ENCODE peak calls at places on chromosomes 6 and 20, in seven cellular contexts. U, H, O, I, Y, Q and T are unnamed samples.
A peak's percentile ranks its signal among the peaks of the same experiment; 100 is the strongest.

GRCh38 chr6:38676236-38676973 is 26.5 kb downstream of the GLO1 start:
- ATAC-seq in U (no peak), H (no peak), O (no peak), I (no peak), Y (no peak), Q (no peak), T (no peak)

GRCh38 chr6:143098054-143098673 is 37.5 kb downstream of the AIG1 start:
- ATAC-seq in U (peak; percentile 74), H (peak; percentile 53), O (no peak), I (no peak), Y (no peak), Q (no peak), T (no peak)

GRCh38 chr20:44034965-44035635 is 120.4 kb downstream of the TOX2 start:
- ATAC-seq in U (no peak), H (no peak), O (no peak), I (no peak), Y (no peak), Q (no peak), T (no peak)

GRCh38 chr6:53458097-53458866 is 86.6 kb downstream of the GCLC start:
- ATAC-seq in U (no peak), H (no peak), O (no peak), I (no peak), Y (peak; percentile 29), Q (no peak), T (no peak)

GRCh38 chr20:39269031-39269461 is 306.9 kb downstream of the DHX35 start:
- ATAC-seq in U (no peak), H (peak; percentile 74), O (peak; percentile 95), I (peak; percentile 83), Y (peak; percentile 95), Q (peak; percentile 88), T (peak; percentile 74)

GRCh38 chr20:53124075-53124532 is 151.9 kb downstream of the TSHZ2 start:
- ATAC-seq in U (no peak), H (peak; percentile 97), O (no peak), I (peak; percentile 42), Y (no peak), Q (no peak), T (no peak)

GRCh38 chr20:3121271-3121911 is 36.9 kb upstream of the AVP start:
- ATAC-seq in U (peak; percentile 77), H (no peak), O (no peak), I (no peak), Y (no peak), Q (no peak), T (no peak)

GRCh38 chr6:36577298-36577697 is 16.9 kb upstream of the SRSF3 start:
- ATAC-seq in U (no peak), H (no peak), O (peak; percentile 13), I (no peak), Y (no peak), Q (peak; percentile 67), T (peak; percentile 74)

GRCh38 chr6:34057191-34057590 is 88.7 kb downstream of the GRM4 start:
- ATAC-seq in U (no peak), H (no peak), O (no peak), I (no peak), Y (no peak), Q (no peak), T (no peak)

GRCh38 chr6:170049641-170050491 is 241.0 kb downstream of the DLL1 start:
- ATAC-seq in U (no peak), H (peak; percentile 89), O (no peak), I (peak; percentile 88), Y (no peak), Q (no peak), T (no peak)

GRCh38 chr20:43982016-43982415 is 67.4 kb downstream of the TOX2 start:
- ATAC-seq in U (no peak), H (no peak), O (peak; percentile 35), I (no peak), Y (no peak), Q (no peak), T (no peak)

GRCh38 chr6:42710316-42710715 is 12.1 kb downstream of the PRPH2 start:
- ATAC-seq in U (no peak), H (peak; percentile 44), O (no peak), I (peak; percentile 49), Y (peak; percentile 96), Q (no peak), T (no peak)

GRCh38 chr6:41360314-41360685 is 24.9 kb downstream of the NCR2 start:
- ATAC-seq in U (no peak), H (no peak), O (no peak), I (no peak), Y (no peak), Q (no peak), T (no peak)

GRCh38 chr6:16876201-16876600 is 114.9 kb upstream of the ATXN1 start:
- ATAC-seq in U (no peak), H (no peak), O (no peak), I (no peak), Y (no peak), Q (no peak), T (no peak)

GRCh38 chr6:81384921-81385320 is 367.6 kb downstream of the TENT5A start:
- ATAC-seq in U (no peak), H (no peak), O (no peak), I (no peak), Y (no peak), Q (no peak), T (no peak)

GRCh38 chr20:58377017-58377416 is 12.0 kb upstream of the VAPB start:
- ATAC-seq in U (no peak), H (no peak), O (no peak), I (no peak), Y (no peak), Q (no peak), T (no peak)

GRCh38 chr20:652611-653109 is 340 bp downstream of the SRXN1 start:
- ATAC-seq in U (no peak), H (peak; percentile 3), O (no peak), I (peak; percentile 3), Y (peak; percentile 8), Q (peak; percentile 35), T (peak; percentile 21)

GRCh38 chr20:34334654-34335407 is 28.2 kb upstream of the ITCH start:
- ATAC-seq in U (no peak), H (peak; percentile 20), O (peak; percentile 50), I (no peak), Y (no peak), Q (peak; percentile 52), T (no peak)

GRCh38 chr20:35791823-35792222 is 20.0 kb downstream of the PHF20 start:
- ATAC-seq in U (no peak), H (peak; percentile 41), O (no peak), I (no peak), Y (no peak), Q (no peak), T (peak; percentile 97)

GRCh38 chr20:833450-834150 is at the start of gene FAM110A:
- ATAC-seq in U (peak; percentile 94), H (peak; percentile 97), O (peak; percentile 98), I (peak; percentile 98), Y (peak; percentile 95), Q (peak; percentile 96), T (peak; percentile 97)

GRCh38 chr6:161963634-161964244 is 689.9 kb upstream of the AGPAT4 start:
- ATAC-seq in U (no peak), H (no peak), O (no peak), I (no peak), Y (peak; percentile 86), Q (no peak), T (no peak)

GRCh38 chr6:114142256-114142655 is 171.3 kb upstream of the HDAC2 start:
- ATAC-seq in U (no peak), H (no peak), O (no peak), I (no peak), Y (no peak), Q (no peak), T (no peak)

GRCh38 chr6:42017021-42017643 is 33.2 kb upstream of the TAF8 start:
- ATAC-seq in U (peak; percentile 28), H (peak; percentile 73), O (peak; percentile 62), I (peak; percentile 53), Y (no peak), Q (peak; percentile 32), T (peak; percentile 88)